ENCODE peak calls at places on chromosomes 6 and 20, in seven cellular contexts. B is PC-9, X is colonic mucosa, E is tibial artery, L is pancreas, D is breast epithelium, A is fibroblast of pulmonary artery. Z is an unnamed sample.

GRCh38 chr20:62616728-62617621 is 25.3 kb upstream of the SLCO4A1 start:
- DNase-seq in E (peak; percentile 66), B (peak; percentile 84), X (peak; percentile 71), L (peak; percentile 69), A (peak; percentile 70), D (no peak), Z (peak; percentile 84)

GRCh38 chr6:14046476-14047068 is 71.0 kb upstream of the CD83 start:
- DNase-seq in X (peak; percentile 38), L (peak; percentile 56), B (peak; percentile 40), D (no peak), E (no peak), A (peak; percentile 55), Z (peak; percentile 61)

GRCh38 chr20:38321959-38322598 is 18.1 kb downstream of the BPI start:
- DNase-seq in A (peak; percentile 80), D (no peak), E (peak; percentile 46), X (no peak), B (peak; percentile 47), L (no peak), Z (peak; percentile 33)

GRCh38 chr20:47456952-47457724 is 44.5 kb upstream of the NCOA3 start:
- DNase-seq in B (no peak), E (no peak), L (no peak), X (no peak), A (peak; percentile 68), D (no peak), Z (peak; percentile 57)

GRCh38 chr6:797479-798077 is 104.6 kb upstream of the EXOC2 start:
- DNase-seq in A (peak; percentile 69), B (peak; percentile 35), E (no peak), X (peak; percentile 60), L (peak; percentile 64), D (no peak), Z (peak; percentile 65)

GRCh38 chr20:57388953-57389694 is 2.1 kb upstream of the RBM38 start:
- DNase-seq in L (peak; percentile 73), X (peak; percentile 85), A (peak; percentile 61), E (peak; percentile 80), B (peak; percentile 90), D (no peak), Z (peak; percentile 74)

GRCh38 chr6:107192739-107193296 is 77.5 kb upstream of the BEND3 start:
- DNase-seq in E (no peak), B (no peak), X (no peak), A (no peak), L (no peak), D (no peak), Z (no peak)

GRCh38 chr20:325889-326644 is 715 bp downstream of the SOX12 start:
- DNase-seq in E (peak; percentile 64), X (peak; percentile 61), A (peak; percentile 65), D (peak; percentile 72), B (peak; percentile 54), L (peak; percentile 73), Z (peak; percentile 75)

GRCh38 chr6:166770216-166771116 is 143.4 kb upstream of the RPS6KA2 start:
- DNase-seq in E (no peak), A (no peak), B (no peak), D (no peak), L (no peak), X (no peak), Z (no peak)

GRCh38 chr20:63015665-63016361 is 9.0 kb upstream of the BHLHE23 start:
- DNase-seq in B (no peak), A (no peak), L (no peak), E (no peak), X (no peak), D (no peak), Z (no peak)

GRCh38 chr6:80249897-80250296 is 143.4 kb downstream of the BCKDHB start:
- DNase-seq in E (no peak), D (no peak), A (peak; percentile 14), B (no peak), L (no peak), X (no peak), Z (peak; percentile 7)

GRCh38 chr20:38961530-38962043 is 557 bp upstream of the DHX35 start:
- DNase-seq in E (no peak), A (no peak), L (no peak), D (no peak), X (no peak), B (no peak), Z (peak; percentile 56)

GRCh38 chr20:46172961-46173536 is 54.9 kb downstream of the CD40 start:
- DNase-seq in L (no peak), E (no peak), X (no peak), D (no peak), A (no peak), B (no peak), Z (no peak)

GRCh38 chr20:14951105-14951504 is 613.7 kb upstream of the FLRT3 start:
- DNase-seq in E (no peak), B (no peak), A (no peak), D (no peak), L (no peak), X (no peak), Z (no peak)

GRCh38 chr20:60054716-60055371 is 96.6 kb downstream of the CDH26 start:
- DNase-seq in D (no peak), A (no peak), L (no peak), E (no peak), X (no peak), B (no peak), Z (no peak)

GRCh38 chr6:167933847-167934246 is 63.6 kb upstream of the KIF25 start:
- DNase-seq in L (no peak), X (no peak), D (no peak), A (no peak), E (no peak), B (no peak), Z (no peak)

GRCh38 chr20:33552519-33552918 is 62.6 kb downstream of the CBFA2T2 start:
- DNase-seq in L (no peak), A (no peak), X (no peak), B (no peak), E (no peak), D (no peak), Z (no peak)

GRCh38 chr6:55868910-55869479 is 6.4 kb downstream of the BMP5 start:
- DNase-seq in X (no peak), L (no peak), B (peak; percentile 35), A (no peak), D (no peak), E (no peak), Z (peak; percentile 29)

GRCh38 chr6:106286746-106287145 is 38.8 kb downstream of the ATG5 start:
- DNase-seq in B (no peak), X (no peak), D (no peak), L (no peak), A (no peak), E (no peak), Z (no peak)

GRCh38 chr6:125066964-125067363 is 86.6 kb upstream of the TPD52L1 start:
- DNase-seq in B (no peak), X (no peak), L (no peak), D (no peak), A (peak; percentile 37), E (no peak), Z (peak; percentile 33)

GRCh38 chr20:64256282-64256947 is 867 bp downstream of the PCMTD2 start:
- DNase-seq in D (no peak), X (no peak), E (no peak), B (no peak), A (peak; percentile 18), L (peak; percentile 13), Z (no peak)

GRCh38 chr6:60679175-60679574 is 1606.8 kb downstream of the KHDRBS2 start:
- DNase-seq in A (no peak), D (no peak), B (no peak), X (no peak), L (no peak), E (no peak), Z (no peak)

GRCh38 chr20:54320148-54320607 is 112.3 kb downstream of the PFDN4 start:
- DNase-seq in B (no peak), A (peak; percentile 33), L (no peak), D (no peak), E (no peak), X (no peak), Z (no peak)

DNA sequence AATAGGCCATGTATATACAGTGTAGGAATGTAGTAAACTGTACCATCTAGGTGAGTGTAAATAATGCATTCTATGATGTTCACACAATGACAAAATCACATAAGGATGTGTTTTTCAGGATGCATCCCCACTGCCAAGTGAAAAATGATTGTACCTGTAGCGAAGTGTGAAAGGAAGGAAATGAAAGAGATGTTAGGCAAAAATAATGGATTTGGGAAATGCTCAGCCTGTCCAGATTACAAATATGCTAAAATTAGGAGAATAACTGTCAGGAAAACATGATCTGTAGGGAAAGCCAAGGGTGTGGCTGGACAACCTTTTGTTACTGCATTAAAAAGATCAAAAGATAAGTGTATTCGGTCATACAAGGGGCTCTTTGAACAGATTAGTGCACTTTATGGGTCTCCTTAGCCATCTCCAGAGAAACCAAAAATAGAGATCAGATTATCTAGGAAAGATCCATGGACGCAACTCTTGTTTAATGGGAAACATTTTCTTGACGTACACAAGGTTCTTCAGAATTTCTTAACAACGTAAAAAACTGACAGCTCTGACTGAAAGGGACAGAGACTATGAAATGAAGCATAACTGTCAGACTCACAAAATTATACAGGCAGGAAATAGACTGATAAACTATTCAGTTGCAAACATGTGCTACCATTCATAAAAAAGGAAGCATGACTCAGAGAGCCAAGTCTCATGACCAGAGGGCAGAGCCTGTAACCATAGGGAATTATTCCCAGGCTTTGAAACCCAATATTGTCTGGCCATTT is 253.6 kb upstream of the RAB32 start:
- DNase-seq in A (peak; percentile 93), B (no peak), D (no peak), L (no peak), E (peak; percentile 26), X (no peak), Z (no peak)
- TF ChIP-seq CTCF in A (no peak), B (no peak), D (no peak), L (no peak), E (no peak), X (no peak), Z (no peak)

GRCh38 chr6:151763303-151763702 is 44.2 kb upstream of the ESR1 start:
- DNase-seq in E (no peak), D (no peak), B (peak; percentile 35), X (no peak), L (no peak), A (peak; percentile 54), Z (no peak)
- TF ChIP-seq CTCF in E (peak; percentile 24), D (peak; percentile 53), B (peak; percentile 64), X (no peak), L (no peak), A (peak; percentile 46), Z (peak; percentile 43)

GRCh38 chr6:33826537-33826936 is 22.7 kb upstream of the MLN start:
- DNase-seq in E (no peak), B (no peak), X (peak; percentile 26), A (no peak), D (no peak), L (no peak), Z (no peak)
- TF ChIP-seq CTCF in E (no peak), B (no peak), X (no peak), A (no peak), D (no peak), L (no peak), Z (no peak)

DNA sequence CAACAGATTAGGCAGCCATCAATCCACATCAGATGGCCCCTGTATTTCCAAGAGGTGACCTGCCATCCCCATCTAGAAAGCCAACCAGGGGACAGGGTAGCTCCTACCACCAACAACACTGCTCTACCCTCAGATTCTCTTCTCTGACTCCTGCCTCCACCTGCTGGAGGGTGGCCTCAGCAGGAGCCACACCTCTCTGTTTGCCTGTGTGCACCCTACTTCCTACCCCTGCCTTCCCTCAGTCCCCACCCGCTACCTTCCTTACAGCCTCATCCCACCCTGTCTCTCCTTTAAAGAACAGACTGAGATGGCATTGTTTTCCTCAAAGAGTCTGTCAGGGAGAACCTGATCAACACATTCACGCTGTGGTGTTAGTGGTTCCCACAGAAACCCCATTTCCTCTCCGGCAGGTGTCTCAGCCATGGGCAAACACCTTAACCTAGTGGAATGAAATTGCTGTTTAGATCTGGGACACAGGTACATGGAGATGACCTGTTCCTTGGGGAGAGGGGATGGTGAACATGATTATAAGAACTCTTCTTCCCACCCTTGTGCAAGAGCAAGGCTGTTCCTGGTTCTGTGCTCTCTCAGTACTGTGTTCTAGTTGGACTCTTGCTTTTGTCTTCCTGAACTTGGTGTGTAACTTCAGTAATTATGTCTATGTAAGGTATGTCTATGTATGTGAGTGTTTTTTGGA is 1.8 kb downstream of the ENTPD6 start:
- DNase-seq in B (peak; percentile 17), E (no peak), D (no peak), X (peak; percentile 58), L (peak; percentile 11), A (no peak), Z (peak; percentile 25)
- TF ChIP-seq CTCF in B (no peak), E (no peak), D (no peak), X (no peak), L (no peak), A (no peak), Z (no peak)